ENCODE peak calls at places on chromosomes 3 and 15, in five cellular contexts. V is amniotic stem cell, B is iPS-NIHi11, C is NCI-H1092 treated with DMSO at 0.1 percent for 48 hours, K is lower lobe of right lung. M is an unnamed sample.

GRCh38 chr15:57375827-57376694 is at the start of gene CGNL1:
- DNase-seq in B (peak; percentile 92), K (peak; percentile 56), V (no peak), C (peak; percentile 26), M (peak; percentile 86)

GRCh38 chr3:178003756-178004155 is 532.5 kb upstream of the KCNMB2 start:
- DNase-seq in C (no peak), V (no peak), B (no peak), K (no peak), M (no peak)

GRCh38 chr15:86018679-86019078 is 61.0 kb upstream of the AGBL1 start:
- DNase-seq in C (no peak), B (no peak), K (no peak), V (no peak), M (no peak)

GRCh38 chr15:44719293-44719999 is 8.1 kb downstream of the B2M start:
- DNase-seq in C (no peak), K (no peak), B (no peak), V (no peak), M (no peak)

GRCh38 chr3:89314454-89314853 is 207.0 kb downstream of the EPHA3 start:
- DNase-seq in C (no peak), B (peak; percentile 38), V (no peak), K (no peak), M (no peak)

GRCh38 chr3:54104084-54104483 is 18.3 kb upstream of the CACNA2D3 start:
- DNase-seq in K (no peak), V (no peak), C (no peak), B (no peak), M (no peak)

GRCh38 chr15:76038512-76038911 is 21.3 kb upstream of the TMEM266 start:
- DNase-seq in V (no peak), K (no peak), C (no peak), B (no peak), M (no peak)

GRCh38 chr3:23807161-23808015 is 1.6 kb downstream of the UBE2E1 start:
- DNase-seq in K (no peak), C (no peak), B (no peak), V (no peak), M (no peak)

GRCh38 chr3:183341545-183342288 is 86.7 kb downstream of the MCF2L2 start:
- DNase-seq in B (no peak), K (no peak), V (no peak), C (no peak), M (no peak)

GRCh38 chr3:32451049-32451659 is 51.5 kb downstream of the CMTM6 start:
- DNase-seq in K (no peak), B (no peak), V (no peak), C (no peak), M (no peak)

GRCh38 chr15:32676095-32676643 is 34.7 kb downstream of the SCG5 start:
- DNase-seq in B (no peak), V (no peak), C (peak; percentile 35), K (no peak), M (no peak)

GRCh38 chr3:141853146-141853690 is 23.2 kb upstream of the ATP1B3 start:
- DNase-seq in B (no peak), K (no peak), V (no peak), C (no peak), M (no peak)

GRCh38 chr3:160372780-160373179 is 26.2 kb downstream of the IFT80 start:
- DNase-seq in B (no peak), K (no peak), C (no peak), V (no peak), M (no peak)